ENCODE peak calls at places on chromosomes 16 and 17, in five cellular contexts. V, N, I, P and W are unnamed samples.

GRCh38 chr16:79628501-79628975 is 28.0 kb upstream of the MAF start:
- DNase-seq in P (no peak), I (no peak), V (peak; percentile 19), N (no peak), W (peak; percentile 75)

GRCh38 chr17:43779145-43780125 is 658 bp upstream of the DUSP3 start:
- DNase-seq in V (peak; percentile 25), N (peak; percentile 48), P (no peak), I (peak; percentile 66), W (peak; percentile 62)

GRCh38 chr17:43169561-43170139 is 1.4 kb upstream of the NBR1 start:
- DNase-seq in P (no peak), N (peak; percentile 20), V (peak; percentile 26), I (peak; percentile 54), W (peak; percentile 82)

GRCh38 chr17:65638221-65638940 is 76.9 kb upstream of the AXIN2 start:
- DNase-seq in P (no peak), N (no peak), I (no peak), V (peak; percentile 84), W (peak; percentile 68)

GRCh38 chr16:29757950-29758466 is 12.2 kb upstream of the C16orf54 start:
- DNase-seq in I (no peak), V (peak; percentile 77), N (no peak), P (no peak), W (peak; percentile 53)

GRCh38 chr16:86951831-86952598 is 365.2 kb downstream of the C16orf95 start:
- DNase-seq in N (no peak), P (no peak), I (no peak), V (peak; percentile 99), W (peak; percentile 96)

GRCh38 chr16:50263940-50264929 is 2.1 kb upstream of the ADCY7 start:
- DNase-seq in P (no peak), N (no peak), V (peak; percentile 65), I (no peak), W (no peak)

GRCh38 chr17:61314368-61315078 is 85.1 kb upstream of the TBX2 start:
- DNase-seq in V (peak; percentile 60), P (no peak), I (no peak), N (no peak), W (no peak)

GRCh38 chr16:46756772-46757171 is 8.6 kb upstream of the MYLK3 start:
- DNase-seq in P (no peak), N (no peak), I (no peak), V (no peak), W (no peak)

GRCh38 chr17:39264119-39264518 is 38.4 kb upstream of the STAC2 start:
- DNase-seq in I (no peak), V (no peak), N (no peak), P (no peak), W (no peak)

GRCh38 chr17:34424814-34425490 is 61.9 kb upstream of the CCL1 start:
- DNase-seq in V (no peak), P (peak; percentile 63), N (no peak), I (peak; percentile 82), W (no peak)

GRCh38 chr17:15442316-15443185 is 24.9 kb downstream of the CDRT4 start:
- DNase-seq in N (no peak), V (no peak), I (no peak), P (no peak), W (no peak)

GRCh38 chr17:7179317-7180254 is at the start of gene ASGR1:
- DNase-seq in V (no peak), N (no peak), P (no peak), I (no peak), W (no peak)

GRCh38 chr16:5504028-5504758 is 406.6 kb upstream of the EEF2KMT start:
- DNase-seq in N (no peak), P (no peak), I (no peak), V (no peak), W (no peak)

GRCh38 chr16:8877894-8878522 is 4.1 kb upstream of the LITAFD start:
- DNase-seq in P (no peak), N (no peak), I (no peak), V (no peak), W (no peak)

GRCh38 chr16:404971-405486 is 3.3 kb downstream of the DECR2 start:
- DNase-seq in I (no peak), V (no peak), N (no peak), P (peak; percentile 45), W (no peak)

GRCh38 chr16:400061-400540 is 1.6 kb upstream of the DECR2 start:
- DNase-seq in N (no peak), V (no peak), P (peak; percentile 51), I (no peak), W (no peak)

GRCh38 chr16:398551-399277 is 1.7 kb downstream of the NME4 start:
- DNase-seq in I (peak; percentile 73), P (peak; percentile 68), V (no peak), N (no peak), W (no peak)

GRCh38 chr16:399278-400019 is 2.2 kb upstream of the DECR2 start:
- DNase-seq in I (no peak), N (no peak), V (no peak), P (no peak), W (no peak)

GRCh38 chr16:401468-402348 is at the start of gene DECR2:
- DNase-seq in N (peak; percentile 93), V (peak; percentile 85), P (peak; percentile 98), I (peak; percentile 93), W (peak; percentile 87)
- H3K14ac ChIP-seq in N (peak within 1 kb of the TSS; percentile 38), V (peak within 1 kb of the TSS; percentile 98), P (no peak within 1 kb of the TSS), I (peak within 1 kb of the TSS; percentile 95), W (peak within 1 kb of the TSS; percentile 91)

GRCh38 chr17:12637745-12638651 is 27.7 kb upstream of the MYOCD start:
- DNase-seq in P (no peak), N (no peak), V (no peak), I (no peak), W (no peak)
- H2BK15ac ChIP-seq in P (peak overlapping the region; percentile 11), N (no peak overlapping the region), V (peak overlapping the region; percentile 41), I (no peak overlapping the region), W (no peak overlapping the region)

GRCh38 chr17:57937492-57937891 is 17.7 kb downstream of the CUEDC1 start:
- DNase-seq in V (no peak), P (no peak), I (no peak), N (no peak), W (no peak)

GRCh38 chr17:57938061-57938502 is 17.1 kb downstream of the CUEDC1 start:
- DNase-seq in N (no peak), P (no peak), I (no peak), V (no peak), W (no peak)

GRCh38 chr17:57939797-57940196 is 15.4 kb downstream of the CUEDC1 start:
- DNase-seq in V (no peak), P (no peak), N (no peak), I (no peak), W (no peak)

GRCh38 chr17:57940217-57940616 is 15.0 kb downstream of the CUEDC1 start:
- DNase-seq in N (no peak), P (no peak), V (no peak), I (peak; percentile 65), W (no peak)

GRCh38 chr17:57935833-57936807 is 19.1 kb downstream of the CUEDC1 start:
- DNase-seq in P (no peak), N (peak; percentile 89), I (peak; percentile 68), V (peak; percentile 55), W (peak; percentile 82)
- H3K14ac ChIP-seq in P (no peak overlapping the region), N (peak overlapping the region; percentile 72), I (peak overlapping the region; percentile 97), V (peak overlapping the region; percentile 94), W (peak overlapping the region; percentile 73)

DNA sequence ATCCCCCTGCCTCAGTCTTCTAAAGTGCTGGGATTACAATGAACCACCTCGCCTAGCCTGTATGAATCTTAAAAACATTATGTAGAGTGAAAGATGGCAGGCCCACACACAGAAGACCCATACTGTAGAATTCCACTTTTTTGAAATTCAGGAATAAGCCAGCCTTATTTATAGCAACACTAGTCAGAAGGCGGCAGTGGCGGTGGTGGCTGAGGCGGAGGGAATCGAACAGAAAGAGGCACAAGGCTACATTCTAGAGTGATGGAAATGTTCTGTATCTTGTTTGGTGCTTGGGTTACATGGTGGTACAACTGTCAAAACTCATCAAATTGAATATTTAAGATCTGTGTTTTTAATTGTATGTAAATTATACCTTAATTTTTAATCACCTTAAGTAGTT is 11.3 kb downstream of the GFOD2 start:
- DNase-seq in V (no peak), I (no peak), N (no peak), P (no peak), W (no peak)
- H2BK15ac ChIP-seq in V (no peak overlapping the region), I (no peak overlapping the region), N (no peak overlapping the region), P (no peak overlapping the region), W (no peak overlapping the region)

DNA sequence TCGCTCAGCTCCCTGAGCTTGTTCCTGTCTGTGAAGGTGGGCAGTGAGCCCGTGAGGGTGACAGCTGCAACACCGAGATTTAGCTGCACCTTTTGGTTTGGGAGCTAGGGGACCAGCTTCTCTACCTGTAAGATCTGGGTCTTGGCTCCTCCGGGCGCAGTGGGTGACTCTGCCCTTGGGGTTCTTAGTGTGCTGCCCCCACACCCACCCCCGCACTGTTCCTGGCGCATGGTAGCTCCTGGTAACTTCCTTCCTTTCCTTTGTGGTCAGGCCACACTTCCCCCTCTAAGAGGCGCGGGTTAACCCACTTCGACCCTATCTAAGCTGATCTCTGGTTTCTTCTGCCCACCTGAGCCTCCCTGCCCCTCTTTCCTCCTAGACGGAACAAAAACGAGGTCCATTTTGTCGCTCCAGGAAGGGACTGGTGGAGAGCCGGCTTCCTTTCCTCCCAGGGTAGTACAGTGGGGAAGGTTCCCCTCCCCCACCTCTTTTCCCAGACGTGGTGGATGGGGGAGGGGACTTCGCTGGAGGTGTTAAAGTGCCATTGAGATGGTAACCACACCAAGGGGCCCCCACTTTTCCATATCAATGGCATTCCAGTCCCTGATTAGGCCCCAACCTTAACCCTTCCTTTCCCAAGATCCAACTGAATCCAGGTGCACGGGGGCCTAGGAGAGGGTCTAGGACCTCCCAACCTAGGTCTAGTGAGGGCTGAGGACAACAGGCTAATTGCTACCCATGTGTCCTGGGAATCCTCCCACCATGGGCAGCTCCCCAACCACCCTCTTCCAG is 4.6 kb upstream of the CLDN9 start:
- DNase-seq in P (peak; percentile 89), N (no peak), V (no peak), I (peak; percentile 97), W (no peak)
- H3K14ac ChIP-seq in P (peak overlapping the region; percentile 14), N (peak overlapping the region; percentile 26), V (no peak overlapping the region), I (peak overlapping the region; percentile 81), W (no peak overlapping the region)

DNA sequence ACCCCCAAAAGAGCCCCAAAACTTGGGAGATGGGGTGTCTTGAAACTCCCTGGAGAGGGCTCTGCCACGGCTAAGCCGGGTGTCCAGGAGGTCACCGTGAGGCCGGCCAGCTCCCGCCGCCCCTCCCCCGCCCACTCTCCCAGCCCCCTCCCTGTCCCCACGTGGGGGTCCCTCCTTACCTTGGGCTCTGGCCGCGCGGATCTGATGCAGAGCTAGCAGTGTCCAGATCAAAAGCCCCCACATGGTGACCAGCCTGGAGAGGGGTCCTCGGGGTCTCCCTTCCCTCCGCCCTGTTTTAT is 450 bp downstream of the SDK2 start:
- DNase-seq in P (no peak), V (no peak), N (no peak), I (no peak), W (no peak)
- H2BK15ac ChIP-seq in P (no peak overlapping the region), V (no peak overlapping the region), N (peak overlapping the region; percentile 47), I (no peak overlapping the region), W (no peak overlapping the region)